ENCODE peak calls at places on chromosomes 7 and 10, in four cellular contexts. L is breast epithelium; R is AG09309; P is activated CD8-positive, alpha-beta T cell treated with anti-CD3 and anti-CD28 coated beads for 36 hours. D is an unnamed sample.

GRCh38 chr7:149072438-149072775 is 18.1 kb downstream of the ZNF786 start:
- DNase-seq in L (no peak), R (no peak), P (no peak), D (no peak)

GRCh38 chr10:110609592-110609991 is 34.5 kb upstream of the RBM20 start:
- DNase-seq in L (no peak), R (no peak), P (no peak), D (no peak)

GRCh38 chr7:117385340-117386124 is 41.8 kb downstream of the ASZ1 start:
- DNase-seq in L (no peak), R (peak), P (no peak), D (no peak)

GRCh38 chr10:100008142-100008522 is 1.6 kb downstream of the DNMBP start:
- DNase-seq in L (no peak), R (no peak), P (no peak), D (no peak)

GRCh38 chr10:43074409-43074808 is 2.5 kb upstream of the RET start:
- DNase-seq in L (no peak), R (no peak), P (no peak), D (no peak)

GRCh38 chr10:59872892-59873463 is 33.4 kb downstream of the CCDC6 start:
- DNase-seq in L (peak), R (no peak), P (no peak), D (no peak)

GRCh38 chr7:116687801-116688201 is 15.8 kb downstream of the MET start:
- DNase-seq in L (no peak), R (no peak), P (no peak), D (no peak)

GRCh38 chr7:45117582-45117981 is 6.1 kb upstream of the TBRG4 start:
- DNase-seq in L (no peak), R (no peak), P (no peak), D (no peak)

GRCh38 chr7:141073641-141074161 is at the start of gene TMEM178B:
- DNase-seq in L (no peak), R (no peak), P (peak), D (no peak)

GRCh38 chr10:19347592-19347991 is 299.0 kb downstream of the MALRD1 start:
- DNase-seq in L (no peak), R (no peak), P (no peak), D (no peak)

GRCh38 chr10:129522041-129522585 is 55.1 kb downstream of the MGMT start:
- DNase-seq in L (no peak), R (no peak), P (no peak), D (no peak)

GRCh38 chr7:49260501-49260900 is 336.2 kb downstream of the CDC14C start:
- DNase-seq in L (no peak), R (no peak), P (no peak), D (no peak)

GRCh38 chr10:114541081-114541833 is 116.8 kb downstream of the ABLIM1 start:
- DNase-seq in L (no peak), R (peak), P (peak), D (no peak)

GRCh38 chr7:115748123-115748738 is 282.3 kb downstream of the TFEC start:
- DNase-seq in L (no peak), R (no peak), P (no peak), D (no peak)

GRCh38 chr7:2609001-2609411 is 22.8 kb upstream of the TTYH3 start:
- DNase-seq in L (no peak), R (no peak), P (peak), D (no peak)
- TF ChIP-seq CTCF in L (no peak), R (peak), P (peak), D (peak)

DNA sequence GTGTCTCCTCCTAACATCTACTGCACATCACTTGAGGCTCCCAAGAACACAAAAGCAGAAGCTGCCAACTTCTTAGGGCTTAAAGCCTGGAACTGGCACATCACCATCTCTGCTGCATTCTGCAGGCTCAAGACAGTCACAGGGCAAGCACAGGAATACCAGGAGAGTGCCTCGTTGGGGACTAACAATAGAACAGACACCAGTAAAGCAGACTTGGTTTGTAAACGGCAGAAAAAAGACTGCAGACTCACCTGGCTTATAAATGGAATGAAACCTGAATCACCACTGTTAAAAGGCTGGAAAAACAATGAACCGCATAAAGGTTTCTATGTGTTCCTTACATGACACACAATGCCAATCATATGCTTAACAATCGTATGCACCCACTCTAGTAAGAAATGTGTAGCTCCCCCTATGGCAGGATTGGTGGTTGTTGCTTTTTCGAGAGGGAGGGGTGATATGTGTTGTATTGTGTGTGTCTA is 12.8 kb downstream of the RHEB start:
- DNase-seq in L (no peak), R (no peak), P (no peak), D (no peak)
- TF ChIP-seq CTCF in L (no peak), R (no peak), P (no peak), D (peak)

DNA sequence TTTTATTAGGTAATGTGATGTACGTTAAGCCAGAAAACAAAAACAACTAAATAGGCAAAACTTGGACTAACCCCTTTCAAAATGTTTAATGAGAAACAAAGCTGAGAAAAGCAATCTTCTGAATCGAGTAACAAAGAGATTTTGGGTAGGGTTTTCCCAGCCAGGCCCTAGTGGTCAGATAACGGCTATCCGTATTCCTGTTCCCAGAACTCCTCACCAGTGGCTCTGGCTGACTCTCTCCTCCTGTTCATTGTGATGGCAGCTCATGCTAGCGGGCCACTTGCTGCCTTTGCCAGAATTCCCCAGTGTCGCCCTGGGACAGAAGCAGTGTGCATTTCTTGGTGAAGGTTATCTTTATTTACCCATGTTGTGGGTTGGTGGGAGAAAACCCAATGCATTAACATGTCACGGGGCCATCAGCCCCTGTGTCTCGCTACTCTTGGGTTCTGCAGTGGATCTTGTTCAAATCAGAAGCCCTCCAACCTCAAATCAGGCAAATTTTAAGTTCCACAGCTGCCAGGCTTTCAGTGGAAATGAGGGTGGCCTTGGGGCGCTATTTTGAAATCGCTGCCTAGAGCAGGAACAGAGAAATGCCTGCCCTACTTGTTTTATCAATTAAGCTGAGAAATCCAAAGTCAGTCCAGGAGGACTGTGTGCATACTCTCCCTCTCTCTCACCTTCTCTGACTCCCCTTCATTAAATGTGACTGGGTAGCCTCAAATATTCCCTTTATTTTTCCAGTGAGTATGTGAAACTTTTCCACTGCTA is 164.5 kb upstream of the NPVF start:
- DNase-seq in L (no peak), R (no peak), P (no peak), D (no peak)
- TF ChIP-seq CTCF in L (no peak), R (no peak), P (no peak), D (no peak)

GRCh38 chr7:158733220-158733519 is 28.6 kb upstream of the NCAPG2 start:
- DNase-seq in L (no peak), R (no peak), P (no peak), D (no peak)

GRCh38 chr7:158732483-158733219 is 28.0 kb upstream of the NCAPG2 start:
- DNase-seq in L (no peak), R (no peak), P (no peak), D (no peak)

GRCh38 chr7:158735935-158736334 is 31.3 kb upstream of the NCAPG2 start:
- DNase-seq in L (no peak), R (no peak), P (no peak), D (no peak)

GRCh38 chr7:158734861-158735260 is 30.3 kb upstream of the NCAPG2 start:
- DNase-seq in L (no peak), R (no peak), P (no peak), D (no peak)

DNA sequence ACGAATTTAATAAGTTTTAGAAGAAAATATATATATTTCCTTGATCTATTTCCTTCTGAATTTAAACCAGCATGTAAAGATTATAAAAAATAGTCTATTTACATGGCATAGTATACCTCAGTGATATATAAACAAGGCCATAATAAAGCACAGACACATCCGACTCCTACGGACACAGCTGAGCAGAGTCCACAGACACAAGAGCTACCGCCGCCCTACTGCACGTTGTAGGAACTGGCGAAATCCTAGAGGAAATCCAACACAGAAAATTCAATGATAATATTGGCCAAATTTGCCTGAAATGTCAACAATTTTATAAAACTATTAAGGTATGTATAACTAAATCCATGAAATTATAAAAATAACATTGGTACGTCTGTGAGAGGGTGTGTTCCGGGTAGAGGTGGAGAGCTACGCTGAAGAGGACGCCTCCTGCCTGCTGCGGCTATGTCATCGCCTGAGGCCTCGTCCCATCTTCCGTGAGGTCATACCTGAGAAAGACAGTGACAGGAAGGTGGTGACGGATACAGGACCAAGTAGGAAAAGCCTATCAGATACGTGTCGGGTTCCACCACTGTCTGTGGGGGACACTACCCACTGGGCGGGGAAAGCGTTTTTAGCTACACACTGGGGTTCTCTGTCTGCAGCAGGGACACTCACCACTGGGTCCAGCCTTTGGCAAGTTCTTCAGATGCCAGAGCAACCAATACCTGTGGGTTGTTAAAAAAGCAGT is 29.3 kb upstream of the NCAPG2 start:
- DNase-seq in L (no peak), R (no peak), P (no peak), D (no peak)
- TF ChIP-seq CTCF in L (no peak), R (no peak), P (no peak), D (no peak)

DNA sequence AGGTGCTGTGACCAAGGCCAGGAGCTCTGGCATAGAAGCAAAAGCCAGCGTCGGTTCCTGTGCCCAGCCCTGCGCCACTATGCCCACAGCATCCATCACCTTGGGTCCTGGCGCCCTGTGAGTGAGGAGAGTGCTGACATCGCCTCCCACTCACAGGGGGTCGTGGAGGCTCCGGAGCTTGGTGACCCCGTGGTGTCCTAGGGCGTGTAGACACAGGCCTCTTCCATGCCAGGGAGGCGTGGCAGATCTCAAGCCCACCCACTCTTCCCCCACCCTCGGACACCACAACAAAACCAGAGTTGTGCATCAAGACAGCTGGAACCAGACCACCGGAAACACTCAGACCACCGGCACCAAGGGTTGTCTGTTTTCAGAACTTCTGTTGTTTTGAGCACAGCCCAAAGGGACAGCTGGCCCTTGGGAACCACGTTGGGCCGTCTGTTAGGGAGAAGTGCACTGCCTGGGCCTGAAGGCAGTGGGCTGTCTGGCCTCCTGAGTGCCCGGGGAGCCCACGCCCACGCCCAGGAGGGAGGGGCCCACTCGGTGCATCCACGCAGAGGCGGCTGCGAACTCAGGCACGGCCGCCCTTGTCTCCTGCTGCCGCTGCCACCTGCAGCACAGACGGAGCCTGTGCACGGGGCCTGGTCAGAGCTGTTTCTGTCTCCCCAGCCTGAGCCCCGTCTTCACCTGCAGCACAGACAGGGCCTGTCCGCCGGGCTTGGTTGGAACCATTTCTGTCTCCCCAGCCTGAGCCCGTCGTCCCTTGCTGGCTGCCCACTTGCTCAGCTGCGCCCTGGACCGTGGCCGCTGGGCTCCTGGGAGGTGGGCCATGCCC is 106.3 kb downstream of the INPP5A start:
- DNase-seq in L (peak), R (no peak), P (no peak), D (no peak)
- TF ChIP-seq CTCF in L (no peak), R (no peak), P (no peak), D (no peak)